ENCODE peak calls at places on chromosome 7, in ten cellular contexts. K is hypothalamus; R is sciatic nerve; A is activated naive CD4-positive, alpha-beta T cell treated with anti-CD3 and anti-CD28 coated beads for 36 hours; Z is left ventricle myocardium inferior; I is cardiac fibroblast; W is AML-193; F is activated T-cell treated with anti-CD3 and anti-CD28 coated beads for 48 hours; G is H54; S is CMK. J is an unnamed sample.

GRCh38 chr7:18893156-18893555 is 224.3 kb downstream of the TWIST1 start:
- DNase-seq in K (no peak), R (no peak), A (no peak), Z (no peak), I (no peak), W (no peak), F (no peak), G (no peak), S (no peak), J (no peak)

GRCh38 chr7:155858521-155859061 is 46.3 kb upstream of the SHH start:
- DNase-seq in K (no peak), R (no peak), A (no peak), Z (no peak), I (peak), W (no peak), F (no peak), G (peak), S (no peak), J (no peak)

GRCh38 chr7:157476654-157477549 is 140.1 kb downstream of the DNAJB6 start:
- DNase-seq in K (no peak), R (no peak), A (no peak), Z (no peak), I (no peak), W (no peak), F (no peak), G (no peak), S (no peak), J (no peak)

GRCh38 chr7:105664816-105665525 is 83.7 kb upstream of the EFCAB10 start:
- DNase-seq in K (no peak), R (no peak), A (no peak), Z (no peak), I (peak), W (no peak), F (no peak), G (peak), S (no peak), J (no peak)

GRCh38 chr7:117673839-117674238 is 194.0 kb downstream of the CFTR start:
- DNase-seq in K (no peak), R (no peak), A (no peak), Z (no peak), I (peak), W (no peak), F (no peak), G (no peak), S (no peak), J (no peak)

GRCh38 chr7:14341200-14341599 is 351.7 kb upstream of the ETV1 start:
- DNase-seq in K (no peak), R (no peak), A (no peak), Z (no peak), I (no peak), W (no peak), F (no peak), G (no peak), S (no peak), J (no peak)

GRCh38 chr7:114819629-114820362 is 102.1 kb upstream of the MDFIC start:
- DNase-seq in K (no peak), R (no peak), A (no peak), Z (no peak), I (peak), W (peak), F (no peak), G (peak), S (no peak), J (no peak)

GRCh38 chr7:137961200-137962177 is 40.4 kb downstream of the CREB3L2 start:
- DNase-seq in K (no peak), R (no peak), A (peak), Z (no peak), I (peak), W (peak), F (peak), G (peak), S (no peak), J (peak)

GRCh38 chr7:138625084-138625848 is 75.9 kb downstream of the SVOPL start:
- DNase-seq in K (no peak), R (no peak), A (peak), Z (no peak), I (no peak), W (peak), F (no peak), G (no peak), S (peak), J (peak)

GRCh38 chr7:70595741-70596574 is 536.0 kb upstream of the GALNT17 start:
- DNase-seq in K (no peak), R (no peak), A (no peak), Z (no peak), I (no peak), W (no peak), F (peak), G (no peak), S (no peak), J (no peak)

GRCh38 chr7:7821517-7821916 is 103.1 kb upstream of the RPA3 start:
- DNase-seq in K (no peak), R (no peak), A (no peak), Z (no peak), I (no peak), W (no peak), F (no peak), G (no peak), S (no peak), J (no peak)

GRCh38 chr7:55476071-55476803 is 96.1 kb downstream of the VOPP1 start:
- DNase-seq in K (no peak), R (no peak), A (no peak), Z (no peak), I (peak), W (no peak), F (no peak), G (peak), S (no peak), J (no peak)

GRCh38 chr7:38309555-38309954 is 36.1 kb upstream of the TARP start:
- DNase-seq in K (no peak), R (no peak), A (no peak), Z (no peak), I (no peak), W (no peak), F (no peak), G (no peak), S (no peak), J (peak)

GRCh38 chr7:71752171-71752935 is 620.4 kb downstream of the GALNT17 start:
- DNase-seq in K (no peak), R (peak), A (peak), Z (peak), I (peak), W (no peak), F (peak), G (peak), S (no peak), J (peak)

GRCh38 chr7:28054531-28055160 is 125.9 kb downstream of the JAZF1 start:
- DNase-seq in K (no peak), R (no peak), A (no peak), Z (no peak), I (no peak), W (no peak), F (no peak), G (no peak), S (no peak), J (no peak)